ENCODE peak calls at places on chromosomes 4 and X, in nine cellular contexts. C is RWPE1, M is hepatocyte, T is NCI-H2171, X is activated T-cell treated with anti-CD3 and anti-CD28 coated beads for 24 hours, S is NCI-H1436, V is upper lobe of right lung, J is NCI-H82, Z is A172. B is an unnamed sample.

GRCh38 chrX:139828037-139828436 is 104.8 kb downstream of the ATP11C start:
- DNase-seq in C (no peak), M (no peak), T (no peak), X (no peak), S (no peak), V (no peak), J (peak; percentile 6), Z (no peak), B (no peak)

GRCh38 chr4:3871181-3871852 is 105.1 kb downstream of the ADRA2C start:
- DNase-seq in C (no peak), M (peak; percentile 61), T (peak; percentile 44), X (no peak), S (peak; percentile 6), V (peak; percentile 56), J (peak; percentile 46), Z (no peak), B (no peak)

GRCh38 chrX:142089193-142089592 is 115.9 kb downstream of the MAGEC2 start:
- DNase-seq in C (peak; percentile 1), M (peak; percentile 17), T (no peak), X (no peak), S (no peak), V (no peak), J (peak; percentile 38), Z (peak; percentile 1), B (no peak)

GRCh38 chr4:75940692-75941253 is at the start of gene NAAA:
- DNase-seq in C (peak; percentile 68), M (peak; percentile 76), T (no peak), X (peak; percentile 75), S (peak; percentile 44), V (peak; percentile 86), J (peak; percentile 90), Z (peak; percentile 29), B (peak; percentile 95)

GRCh38 chrX:130705591-130705990 is 197.4 kb downstream of the ENOX2 start:
- DNase-seq in C (no peak), M (no peak), T (no peak), X (no peak), S (no peak), V (no peak), J (no peak), Z (no peak), B (no peak)

GRCh38 chr4:8441499-8442091 is 1.0 kb downstream of the TRMT44 start:
- DNase-seq in C (no peak), M (no peak), T (no peak), X (no peak), S (no peak), V (no peak), J (no peak), Z (no peak), B (no peak)

GRCh38 chr4:89657931-89658700 is 178.8 kb downstream of the SNCA start:
- DNase-seq in C (no peak), M (peak; percentile 19), T (no peak), X (no peak), S (no peak), V (no peak), J (peak; percentile 26), Z (peak; percentile 36), B (no peak)

GRCh38 chr4:150828159-150828558 is 186.9 kb downstream of the LRBA start:
- DNase-seq in C (no peak), M (no peak), T (no peak), X (peak; percentile 5), S (no peak), V (no peak), J (no peak), Z (no peak), B (no peak)

GRCh38 chr4:6206771-6207290 is 6.5 kb upstream of the JAKMIP1 start:
- DNase-seq in C (no peak), M (no peak), T (no peak), X (no peak), S (no peak), V (no peak), J (peak; percentile 13), Z (no peak), B (no peak)

GRCh38 chr4:76904646-76905190 is 6.8 kb upstream of the SOWAHB start:
- DNase-seq in C (no peak), M (no peak), T (no peak), X (no peak), S (no peak), V (no peak), J (no peak), Z (no peak), B (no peak)

GRCh38 chr4:7621252-7621651 is 186.5 kb upstream of the PSAPL1 start:
- DNase-seq in C (no peak), M (no peak), T (no peak), X (no peak), S (no peak), V (no peak), J (no peak), Z (no peak), B (no peak)

GRCh38 chrX:45824471-45824870 is 623.8 kb upstream of the DIPK2B start:
- DNase-seq in C (peak; percentile 77), M (peak; percentile 57), T (no peak), X (peak; percentile 38), S (no peak), V (no peak), J (peak; percentile 25), Z (peak; percentile 94), B (no peak)